ENCODE peak calls at places on chromosomes 4 and X, in nine cellular contexts. C, A, P, J, I, E, V, Q and X are unnamed samples.

GRCh38 chr4:2064276-2064991 is 5.3 kb downstream of the NAT8L start:
- DNase-seq in C (no peak), A (no peak), P (peak; percentile 9), J (no peak), I (no peak), E (no peak), V (no peak), Q (no peak), X (no peak)

GRCh38 chr4:187256897-187257296 is 533.2 kb upstream of the FAT1 start:
- DNase-seq in C (no peak), A (no peak), P (no peak), J (no peak), I (no peak), E (no peak), V (no peak), Q (no peak), X (no peak)

GRCh38 chr4:66927937-66928336 is 617.4 kb downstream of the CENPC start:
- DNase-seq in C (no peak), A (no peak), P (no peak), J (no peak), I (no peak), E (no peak), V (no peak), Q (no peak), X (no peak)

GRCh38 chr4:97662133-97662532 is 481.1 kb downstream of the STPG2 start:
- DNase-seq in C (no peak), A (no peak), P (no peak), J (no peak), I (no peak), E (no peak), V (no peak), Q (no peak), X (no peak)

GRCh38 chr4:51906167-51906647 is 63.3 kb downstream of the DCUN1D4 start:
- DNase-seq in C (no peak), A (no peak), P (no peak), J (no peak), I (peak; percentile 2), E (no peak), V (no peak), Q (no peak), X (no peak)

GRCh38 chr4:157978680-157979361 is 194.0 kb downstream of the GASK1B start:
- DNase-seq in C (no peak), A (peak; percentile 1), P (peak; percentile 29), J (peak; percentile 4), I (peak; percentile 71), E (peak; percentile 50), V (peak; percentile 42), Q (peak; percentile 4), X (peak; percentile 35)

GRCh38 chr4:104743141-104743748 is 248.6 kb upstream of the CXXC4 start:
- DNase-seq in C (no peak), A (no peak), P (no peak), J (no peak), I (no peak), E (no peak), V (no peak), Q (no peak), X (no peak)

GRCh38 chr4:11585506-11585905 is 156.8 kb upstream of the HS3ST1 start:
- DNase-seq in C (no peak), A (peak; percentile 3), P (no peak), J (peak; percentile 3), I (peak; percentile 2), E (no peak), V (no peak), Q (no peak), X (no peak)

GRCh38 chr4:113952452-113953029 is 26.9 kb downstream of the ARSJ start:
- DNase-seq in C (peak; percentile 9), A (no peak), P (no peak), J (peak; percentile 7), I (peak; percentile 66), E (peak; percentile 65), V (peak; percentile 46), Q (no peak), X (no peak)

GRCh38 chr4:3248178-3248480 is 830 bp upstream of the MSANTD1 start:
- DNase-seq in C (no peak), A (no peak), P (no peak), J (no peak), I (no peak), E (no peak), V (no peak), Q (no peak), X (no peak)

GRCh38 chr4:117400039-117400835 is 314.9 kb upstream of the TRAM1L1 start:
- DNase-seq in C (no peak), A (no peak), P (no peak), J (no peak), I (peak; percentile 39), E (no peak), V (no peak), Q (no peak), X (peak; percentile 1)

GRCh38 chrX:136158685-136159084 is 11.4 kb downstream of the FHL1 start:
- DNase-seq in C (no peak), A (no peak), P (no peak), J (no peak), I (no peak), E (no peak), V (no peak), Q (no peak), X (no peak)

GRCh38 chr4:23945521-23946017 is 55.7 kb upstream of the PPARGC1A start:
- DNase-seq in C (no peak), A (peak; percentile 36), P (no peak), J (no peak), I (peak; percentile 82), E (no peak), V (no peak), Q (no peak), X (peak; percentile 30)

GRCh38 chrX:130110379-130111219 is at the start of gene ELF4:
- DNase-seq in C (peak; percentile 56), A (peak; percentile 66), P (peak; percentile 49), J (peak; percentile 51), I (peak; percentile 44), E (no peak), V (no peak), Q (peak; percentile 41), X (peak; percentile 21)

GRCh38 chr4:103996637-103997036 is 276.9 kb upstream of the TACR3 start:
- DNase-seq in C (no peak), A (peak; percentile 17), P (no peak), J (no peak), I (peak; percentile 81), E (peak; percentile 11), V (peak; percentile 78), Q (no peak), X (peak; percentile 55)

GRCh38 chrX:69083785-69084184 is 81.5 kb downstream of the PJA1 start:
- DNase-seq in C (no peak), A (no peak), P (no peak), J (no peak), I (no peak), E (no peak), V (no peak), Q (no peak), X (no peak)

GRCh38 chrX:15221321-15221720 is 48.6 kb downstream of the ASB9 start:
- DNase-seq in C (no peak), A (no peak), P (no peak), J (no peak), I (no peak), E (no peak), V (no peak), Q (no peak), X (peak; percentile 0)

GRCh38 chr4:5186584-5187170 is 135.4 kb downstream of the STK32B start:
- DNase-seq in C (no peak), A (no peak), P (no peak), J (no peak), I (no peak), E (no peak), V (no peak), Q (no peak), X (no peak)

GRCh38 chr4:16192631-16193483 is 33.4 kb downstream of the TAPT1 start:
- DNase-seq in C (no peak), A (no peak), P (no peak), J (no peak), I (peak; percentile 22), E (no peak), V (no peak), Q (no peak), X (no peak)

GRCh38 chr4:99808260-99808857 is 8.3 kb upstream of the DAPP1 start:
- DNase-seq in C (peak; percentile 65), A (peak; percentile 12), P (peak; percentile 48), J (peak; percentile 20), I (peak; percentile 62), E (peak; percentile 77), V (peak; percentile 28), Q (peak; percentile 42), X (no peak)

GRCh38 chrX:141341743-141342142 is 99.4 kb upstream of the SPANXC start:
- DNase-seq in C (no peak), A (no peak), P (no peak), J (no peak), I (no peak), E (no peak), V (no peak), Q (no peak), X (no peak)

GRCh38 chr4:109833756-109834155 is 6.0 kb downstream of the RRH start:
- DNase-seq in C (no peak), A (no peak), P (no peak), J (no peak), I (no peak), E (no peak), V (no peak), Q (no peak), X (no peak)

GRCh38 chr4:128686032-128686465 is 123.5 kb upstream of the JADE1 start:
- DNase-seq in C (no peak), A (no peak), P (no peak), J (no peak), I (no peak), E (no peak), V (no peak), Q (no peak), X (no peak)

GRCh38 chrX:874061-874460 is 243.5 kb downstream of the SHOX start:
- DNase-seq in C (no peak), A (no peak), P (no peak), J (no peak), I (no peak), E (no peak), V (no peak), Q (no peak), X (no peak)

GRCh38 chr4:113222431-113222979 is 173.1 kb downstream of the ANK2 start:
- DNase-seq in C (no peak), A (peak; percentile 6), P (no peak), J (no peak), I (peak; percentile 40), E (no peak), V (no peak), Q (no peak), X (no peak)

GRCh38 chrX:56813318-56813837 is 84.3 kb downstream of the NBDY start:
- DNase-seq in C (no peak), A (peak; percentile 4), P (no peak), J (no peak), I (peak; percentile 67), E (no peak), V (no peak), Q (peak; percentile 22), X (peak; percentile 10)

GRCh38 chr4:7420661-7421040 is 14.1 kb downstream of the PSAPL1 start:
- DNase-seq in C (no peak), A (no peak), P (peak; percentile 9), J (no peak), I (no peak), E (no peak), V (no peak), Q (no peak), X (no peak)

GRCh38 chr4:66489370-66489769 is 819.1 kb upstream of the EPHA5 start:
- DNase-seq in C (no peak), A (no peak), P (no peak), J (no peak), I (no peak), E (no peak), V (no peak), Q (no peak), X (no peak)

GRCh38 chr4:21593268-21594002 is 355.1 kb downstream of the KCNIP4 start:
- DNase-seq in C (no peak), A (no peak), P (no peak), J (no peak), I (peak; percentile 49), E (no peak), V (no peak), Q (no peak), X (no peak)

GRCh38 chr4:176142253-176142652 is 53.1 kb downstream of the SPATA4 start:
- DNase-seq in C (no peak), A (no peak), P (no peak), J (no peak), I (no peak), E (no peak), V (no peak), Q (no peak), X (no peak)

GRCh38 chr4:80101768-80102116 is 28.7 kb upstream of the ANTXR2 start:
- DNase-seq in C (no peak), A (no peak), P (no peak), J (no peak), I (peak; percentile 66), E (no peak), V (no peak), Q (no peak), X (no peak)